ENCODE peak calls at places on chromosome 6, in nine cellular contexts. O is transverse colon, B is stomach, J is H1, N is sigmoid colon, P is A549, D is upper lobe of left lung, T is GM12878, L is tibial nerve. Y is an unnamed sample.

GRCh38 chr6:156703719-156704118 is 73.5 kb upstream of the ARID1B start:
- DNase-seq in O (no peak), B (no peak), J (no peak), N (no peak), P (no peak), D (no peak), T (no peak), L (no peak), Y (no peak)

GRCh38 chr6:163423696-163424095 is 9.2 kb downstream of the QKI start:
- DNase-seq in O (no peak), B (no peak), J (no peak), N (no peak), P (no peak), D (no peak), T (no peak), L (no peak), Y (no peak)

GRCh38 chr6:127303917-127304316 is 37.3 kb downstream of the RNF146 start:
- DNase-seq in O (no peak), B (no peak), J (no peak), N (no peak), P (no peak), D (no peak), T (no peak), L (no peak), Y (no peak)

GRCh38 chr6:82419859-82420258 is 56.2 kb downstream of the TPBG start:
- DNase-seq in O (no peak), B (no peak), J (no peak), N (no peak), P (no peak), D (no peak), T (no peak), L (no peak), Y (no peak)

GRCh38 chr6:117920493-117920845 is 13.4 kb downstream of the SLC35F1 start:
- DNase-seq in O (no peak), B (no peak), J (no peak), N (no peak), P (no peak), D (no peak), T (no peak), L (no peak), Y (no peak)

GRCh38 chr6:28807682-28808280 is 116.0 kb downstream of the TRIM27 start:
- DNase-seq in O (no peak), B (no peak), J (peak), N (no peak), P (no peak), D (no peak), T (no peak), L (no peak), Y (no peak)

GRCh38 chr6:35687658-35688604 is 784 bp downstream of the FKBP5 start:
- DNase-seq in O (peak), B (peak), J (peak), N (peak), P (peak), D (peak), T (peak), L (peak), Y (peak)

GRCh38 chr6:38058022-38058421 is 238.5 kb downstream of the ZFAND3 start:
- DNase-seq in O (no peak), B (no peak), J (no peak), N (no peak), P (no peak), D (no peak), T (peak), L (no peak), Y (no peak)

GRCh38 chr6:67345946-67346345 is 1289.1 kb upstream of the ADGRB3 start:
- DNase-seq in O (no peak), B (no peak), J (no peak), N (no peak), P (no peak), D (no peak), T (no peak), L (no peak), Y (no peak)

GRCh38 chr6:31546962-31547726 is at the start of gene NFKBIL1:
- DNase-seq in O (peak), B (peak), J (peak), N (peak), P (peak), D (peak), T (peak), L (peak), Y (peak)

GRCh38 chr6:157760589-157761330 is 62.3 kb upstream of the SNX9 start:
- DNase-seq in O (no peak), B (no peak), J (no peak), N (no peak), P (no peak), D (no peak), T (no peak), L (no peak), Y (no peak)
- H3K27ac ChIP-seq in O (peak), B (peak), J (no peak), N (peak), P (peak), D (no peak), T (peak), L (no peak), Y (no peak)

DNA sequence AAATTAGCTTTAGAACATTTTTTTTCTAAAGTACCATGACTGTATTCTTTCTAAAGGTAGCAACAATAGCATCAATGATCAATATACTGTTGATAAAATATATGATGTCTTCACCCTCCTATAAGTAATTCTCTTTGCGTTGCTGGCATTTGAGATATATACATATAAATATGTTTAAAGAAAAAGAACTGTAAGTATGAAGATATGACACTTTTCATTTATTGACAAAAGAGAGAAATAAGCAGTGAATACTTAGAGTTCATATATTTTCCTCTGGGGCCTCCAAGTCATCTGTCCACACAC is 49.4 kb upstream of the SCGN start:
- DNase-seq in O (no peak), B (no peak), J (no peak), N (no peak), P (no peak), D (no peak), T (no peak), L (no peak), Y (no peak)
- TF ChIP-seq CTCF in O (no peak), B (no peak), J (no peak), N (no peak), P (no peak), D (no peak), T (no peak), L (peak), Y (no peak)

DNA sequence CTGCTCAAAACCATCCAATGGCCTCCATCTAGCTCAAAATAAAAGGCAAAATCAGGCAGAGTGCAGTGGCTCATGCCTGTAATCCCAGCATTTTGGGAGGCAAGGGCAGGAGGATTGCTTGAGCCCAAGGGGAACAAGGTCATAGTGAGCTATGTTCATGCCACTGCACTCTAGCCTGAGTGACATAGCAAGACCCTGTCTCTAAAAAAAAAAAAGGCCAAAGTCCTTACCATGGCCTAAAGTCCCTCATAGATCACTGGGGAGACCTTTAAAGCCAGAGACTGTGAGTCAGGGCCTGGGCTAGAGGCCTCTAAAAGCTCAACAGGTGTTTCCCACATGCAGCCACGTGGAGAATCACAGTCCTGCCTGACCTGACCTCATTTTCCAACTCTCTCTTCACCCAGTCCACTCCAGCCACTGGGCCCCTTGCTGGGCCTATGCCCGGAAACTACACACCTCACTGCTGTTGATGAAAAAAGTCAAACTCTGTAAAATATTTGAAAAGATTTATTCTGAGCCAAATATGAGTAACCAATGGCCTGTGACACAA is 28.2 kb upstream of the TAB2 start:
- DNase-seq in O (no peak), B (no peak), J (no peak), N (no peak), P (no peak), D (no peak), T (no peak), L (no peak), Y (no peak)
- TF ChIP-seq EP300 in O (no peak), B (no peak), J (no peak), N (no peak), P (no peak), D (no peak), T (no peak), L (no peak), Y (no peak)

GRCh38 chr6:138402833-138403187 is 1.2 kb upstream of the HEBP2 start:
- DNase-seq in O (no peak), B (no peak), J (no peak), N (no peak), P (no peak), D (no peak), T (no peak), L (no peak), Y (no peak)
- H3K27ac ChIP-seq in O (no peak), B (no peak), J (no peak), N (peak), P (peak), D (peak), T (no peak), L (no peak), Y (no peak)

DNA sequence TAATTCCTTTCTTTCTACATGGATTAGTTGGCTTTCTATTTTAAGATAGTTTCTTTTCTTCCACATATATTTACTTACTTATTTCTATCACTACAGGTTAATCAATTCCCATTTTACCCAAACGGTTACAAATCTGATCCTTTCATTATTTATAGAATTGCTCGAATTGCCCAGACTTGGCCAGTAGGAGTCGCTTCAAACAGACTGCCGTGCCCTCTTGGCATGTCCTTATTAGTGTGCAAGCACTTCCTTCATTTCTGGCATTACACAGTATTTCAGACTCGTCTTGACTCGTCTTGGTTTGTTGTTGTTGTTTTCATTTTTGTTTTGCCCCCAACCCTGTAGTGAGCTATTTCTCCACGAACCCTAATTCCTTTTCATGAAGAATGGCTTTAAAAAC is 74.6 kb downstream of the SAMD3 start:
- DNase-seq in O (no peak), B (no peak), J (no peak), N (no peak), P (no peak), D (no peak), T (no peak), L (no peak), Y (no peak)
- TF ChIP-seq CTCF in O (no peak), B (no peak), J (peak), N (no peak), P (no peak), D (no peak), T (peak), L (no peak), Y (no peak)

GRCh38 chr6:15499591-15499990 is 163.2 kb downstream of the DTNBP1 start:
- DNase-seq in O (peak), B (no peak), J (no peak), N (no peak), P (no peak), D (no peak), T (no peak), L (no peak), Y (no peak)
- TF ChIP-seq EP300 in O (no peak), B (no peak), J (no peak), N (no peak), P (no peak), D (no peak), T (no peak), L (no peak), Y (no peak)